ENCODE peak calls at places on chromosomes 4 and X, in nine cellular contexts. One of them, this sample, is unnamed. For H3K4me1, the result is how much of the 10 kb centered on the place peaks cover.

GRCh38 chrX:119190736-119191282 is 45.3 kb upstream of the PGRMC1 start:
- DNase-seq in mucosa of descending colon: no peak
- DNase-seq in tibial artery: no peak
- DNase-seq in HepG2: no peak
- DNase-seq in tibial nerve: no peak
- DNase-seq in psoas muscle: no peak
- DNase-seq in SJSA1: no peak
- DNase-seq in left ventricle myocardium inferior: no peak
- DNase-seq in CD4-positive, alpha-beta memory T cell: no peak
- DNase-seq in this sample: no peak

GRCh38 chr4:89619230-89619962 is 217.6 kb downstream of the SNCA start:
- DNase-seq in mucosa of descending colon: no peak
- DNase-seq in tibial artery: no peak
- DNase-seq in HepG2: no peak
- DNase-seq in tibial nerve: no peak
- DNase-seq in psoas muscle: no peak
- DNase-seq in SJSA1: no peak
- DNase-seq in left ventricle myocardium inferior: no peak
- DNase-seq in CD4-positive, alpha-beta memory T cell: no peak
- DNase-seq in this sample: no peak

GRCh38 chr4:43339435-43339834 is 446.9 kb downstream of the GRXCR1 start:
- DNase-seq in mucosa of descending colon: no peak
- DNase-seq in tibial artery: no peak
- DNase-seq in HepG2: no peak
- DNase-seq in tibial nerve: no peak
- DNase-seq in psoas muscle: no peak
- DNase-seq in SJSA1: no peak
- DNase-seq in left ventricle myocardium inferior: no peak
- DNase-seq in CD4-positive, alpha-beta memory T cell: no peak
- DNase-seq in this sample: no peak

GRCh38 chr4:77782102-77782835 is 36.9 kb downstream of the CNOT6L start:
- DNase-seq in mucosa of descending colon: no peak
- DNase-seq in tibial artery: no peak
- DNase-seq in HepG2: no peak
- DNase-seq in tibial nerve: no peak
- DNase-seq in psoas muscle: no peak
- DNase-seq in SJSA1: no peak
- DNase-seq in left ventricle myocardium inferior: no peak
- DNase-seq in CD4-positive, alpha-beta memory T cell: no peak
- DNase-seq in this sample: no peak

GRCh38 chrX:18961686-18962085 is 22.2 kb downstream of the PHKA2 start:
- DNase-seq in mucosa of descending colon: no peak
- DNase-seq in tibial artery: no peak
- DNase-seq in HepG2: no peak
- DNase-seq in tibial nerve: no peak
- DNase-seq in psoas muscle: no peak
- DNase-seq in SJSA1: no peak
- DNase-seq in left ventricle myocardium inferior: no peak
- DNase-seq in CD4-positive, alpha-beta memory T cell: no peak
- DNase-seq in this sample: no peak

GRCh38 chrX:8960809-8961413 is 73.0 kb downstream of the FAM9B start:
- DNase-seq in mucosa of descending colon: peak
- DNase-seq in tibial artery: no peak
- DNase-seq in HepG2: no peak
- DNase-seq in tibial nerve: no peak
- DNase-seq in psoas muscle: no peak
- DNase-seq in SJSA1: no peak
- DNase-seq in left ventricle myocardium inferior: no peak
- DNase-seq in CD4-positive, alpha-beta memory T cell: no peak
- DNase-seq in this sample: no peak

GRCh38 chrX:129717902-129718301 is 20.9 kb upstream of the XPNPEP2 start:
- DNase-seq in mucosa of descending colon: no peak
- DNase-seq in tibial artery: peak
- DNase-seq in HepG2: no peak
- DNase-seq in tibial nerve: no peak
- DNase-seq in psoas muscle: no peak
- DNase-seq in SJSA1: no peak
- DNase-seq in left ventricle myocardium inferior: no peak
- DNase-seq in CD4-positive, alpha-beta memory T cell: no peak
- DNase-seq in this sample: peak

GRCh38 chr4:109658871-109659410 is 44.3 kb downstream of the CASP6 start:
- DNase-seq in mucosa of descending colon: no peak
- DNase-seq in tibial artery: no peak
- DNase-seq in HepG2: no peak
- DNase-seq in tibial nerve: no peak
- DNase-seq in psoas muscle: no peak
- DNase-seq in SJSA1: no peak
- DNase-seq in left ventricle myocardium inferior: no peak
- DNase-seq in CD4-positive, alpha-beta memory T cell: no peak
- DNase-seq in this sample: no peak

GRCh38 chr4:1398686-1399507 is 7.3 kb downstream of the NKX1-1 start:
- DNase-seq in mucosa of descending colon: no peak
- DNase-seq in tibial artery: peak
- DNase-seq in HepG2: no peak
- DNase-seq in tibial nerve: peak
- DNase-seq in psoas muscle: peak
- DNase-seq in SJSA1: no peak
- DNase-seq in left ventricle myocardium inferior: no peak
- DNase-seq in CD4-positive, alpha-beta memory T cell: no peak
- DNase-seq in this sample: no peak

GRCh38 chr4:183790661-183791060 is 114.4 kb upstream of the STOX2 start:
- DNase-seq in mucosa of descending colon: no peak
- DNase-seq in tibial artery: no peak
- DNase-seq in HepG2: no peak
- DNase-seq in tibial nerve: no peak
- DNase-seq in psoas muscle: no peak
- DNase-seq in SJSA1: no peak
- DNase-seq in left ventricle myocardium inferior: no peak
- DNase-seq in CD4-positive, alpha-beta memory T cell: no peak
- DNase-seq in this sample: no peak

GRCh38 chr4:153464068-153464467 is 2.1 kb upstream of the TMEM131L start:
- DNase-seq in mucosa of descending colon: no peak
- DNase-seq in tibial artery: no peak
- DNase-seq in HepG2: no peak
- DNase-seq in tibial nerve: no peak
- DNase-seq in psoas muscle: no peak
- DNase-seq in SJSA1: no peak
- DNase-seq in left ventricle myocardium inferior: no peak
- DNase-seq in CD4-positive, alpha-beta memory T cell: no peak
- DNase-seq in this sample: no peak

GRCh38 chr4:41360214-41360910 is 103.6 kb downstream of the UCHL1 start:
- DNase-seq in mucosa of descending colon: peak
- DNase-seq in tibial artery: peak
- DNase-seq in HepG2: no peak
- DNase-seq in tibial nerve: peak
- DNase-seq in psoas muscle: peak
- DNase-seq in SJSA1: peak
- DNase-seq in left ventricle myocardium inferior: peak
- DNase-seq in CD4-positive, alpha-beta memory T cell: no peak
- DNase-seq in this sample: peak

GRCh38 chr4:156725257-156725656 is 246.3 kb downstream of the PDGFC start:
- DNase-seq in mucosa of descending colon: no peak
- DNase-seq in tibial artery: peak
- DNase-seq in HepG2: no peak
- DNase-seq in tibial nerve: no peak
- DNase-seq in psoas muscle: peak
- DNase-seq in SJSA1: no peak
- DNase-seq in left ventricle myocardium inferior: peak
- DNase-seq in CD4-positive, alpha-beta memory T cell: no peak
- DNase-seq in this sample: no peak

GRCh38 chrX:86002076-86002896 is 45.1 kb downstream of the CHM start:
- DNase-seq in mucosa of descending colon: peak
- DNase-seq in tibial artery: no peak
- DNase-seq in HepG2: peak
- DNase-seq in tibial nerve: no peak
- DNase-seq in psoas muscle: no peak
- DNase-seq in SJSA1: peak
- DNase-seq in left ventricle myocardium inferior: no peak
- DNase-seq in CD4-positive, alpha-beta memory T cell: no peak
- DNase-seq in this sample: no peak

GRCh38 chrX:109681475-109682081 is 51.5 kb downstream of the ACSL4 start:
- DNase-seq in mucosa of descending colon: no peak
- DNase-seq in tibial artery: no peak
- DNase-seq in HepG2: no peak
- DNase-seq in tibial nerve: no peak
- DNase-seq in psoas muscle: no peak
- DNase-seq in SJSA1: no peak
- DNase-seq in left ventricle myocardium inferior: no peak
- DNase-seq in CD4-positive, alpha-beta memory T cell: no peak
- DNase-seq in this sample: no peak

GRCh38 chr4:149120331-149121014 is 678.3 kb upstream of the NR3C2 start:
- DNase-seq in mucosa of descending colon: no peak
- DNase-seq in tibial artery: no peak
- DNase-seq in HepG2: no peak
- DNase-seq in tibial nerve: no peak
- DNase-seq in psoas muscle: no peak
- DNase-seq in SJSA1: no peak
- DNase-seq in left ventricle myocardium inferior: no peak
- DNase-seq in CD4-positive, alpha-beta memory T cell: no peak
- DNase-seq in this sample: no peak

GRCh38 chr4:112185740-112186670 is 40.8 kb downstream of the FAM241A start:
- DNase-seq in mucosa of descending colon: no peak
- DNase-seq in tibial artery: no peak
- DNase-seq in HepG2: no peak
- DNase-seq in tibial nerve: no peak
- DNase-seq in psoas muscle: no peak
- DNase-seq in SJSA1: no peak
- DNase-seq in left ventricle myocardium inferior: no peak
- DNase-seq in CD4-positive, alpha-beta memory T cell: no peak
- DNase-seq in this sample: no peak

GRCh38 chrX:71660562-71661416 is 6.6 kb upstream of the LOC101059915 start:
- DNase-seq in mucosa of descending colon: no peak
- DNase-seq in tibial artery: no peak
- DNase-seq in HepG2: no peak
- DNase-seq in tibial nerve: no peak
- DNase-seq in psoas muscle: no peak
- DNase-seq in SJSA1: no peak
- DNase-seq in left ventricle myocardium inferior: no peak
- DNase-seq in CD4-positive, alpha-beta memory T cell: no peak
- DNase-seq in this sample: no peak

GRCh38 chr4:103074039-103074438 is 2.5 kb downstream of the SLC9B2 start:
- DNase-seq in mucosa of descending colon: no peak
- DNase-seq in tibial artery: no peak
- DNase-seq in HepG2: no peak
- DNase-seq in tibial nerve: no peak
- DNase-seq in psoas muscle: no peak
- DNase-seq in SJSA1: no peak
- DNase-seq in left ventricle myocardium inferior: no peak
- DNase-seq in CD4-positive, alpha-beta memory T cell: no peak
- DNase-seq in this sample: no peak

GRCh38 chr4:7659429-7660175 is 224.9 kb upstream of the PSAPL1 start:
- DNase-seq in mucosa of descending colon: no peak
- DNase-seq in tibial artery: no peak
- DNase-seq in HepG2: no peak
- DNase-seq in tibial nerve: no peak
- DNase-seq in psoas muscle: peak
- DNase-seq in SJSA1: no peak
- DNase-seq in left ventricle myocardium inferior: no peak
- DNase-seq in CD4-positive, alpha-beta memory T cell: no peak
- DNase-seq in this sample: no peak

GRCh38 chr4:7660176-7660540 is 225.4 kb upstream of the PSAPL1 start:
- DNase-seq in mucosa of descending colon: no peak
- DNase-seq in tibial artery: no peak
- DNase-seq in HepG2: no peak
- DNase-seq in tibial nerve: no peak
- DNase-seq in psoas muscle: peak
- DNase-seq in SJSA1: no peak
- DNase-seq in left ventricle myocardium inferior: no peak
- DNase-seq in CD4-positive, alpha-beta memory T cell: no peak
- DNase-seq in this sample: no peak

GRCh38 chr4:7661846-7662506 is 227.2 kb upstream of the PSAPL1 start:
- DNase-seq in mucosa of descending colon: no peak
- DNase-seq in tibial artery: no peak
- DNase-seq in HepG2: no peak
- DNase-seq in tibial nerve: no peak
- DNase-seq in psoas muscle: peak
- DNase-seq in SJSA1: no peak
- DNase-seq in left ventricle myocardium inferior: no peak
- DNase-seq in CD4-positive, alpha-beta memory T cell: no peak
- DNase-seq in this sample: no peak

GRCh38 chr4:7661066-7661748 is 226.5 kb upstream of the PSAPL1 start:
- DNase-seq in mucosa of descending colon: no peak
- DNase-seq in tibial artery: no peak
- DNase-seq in HepG2: no peak
- DNase-seq in tibial nerve: no peak
- DNase-seq in psoas muscle: peak
- DNase-seq in SJSA1: no peak
- DNase-seq in left ventricle myocardium inferior: no peak
- DNase-seq in CD4-positive, alpha-beta memory T cell: no peak
- DNase-seq in this sample: no peak

GRCh38 chr4:7660640-7661039 is 225.9 kb upstream of the PSAPL1 start:
- DNase-seq in mucosa of descending colon: no peak
- DNase-seq in tibial artery: no peak
- DNase-seq in HepG2: no peak
- DNase-seq in tibial nerve: no peak
- DNase-seq in psoas muscle: peak
- DNase-seq in SJSA1: no peak
- DNase-seq in left ventricle myocardium inferior: no peak
- DNase-seq in CD4-positive, alpha-beta memory T cell: no peak
- DNase-seq in this sample: no peak
- H3K4me3 ChIP-seq in mucosa of descending colon: no peak
- H3K4me3 ChIP-seq in tibial artery: no peak
- H3K4me3 ChIP-seq in HepG2: no peak
- H3K4me3 ChIP-seq in tibial nerve: no peak
- H3K4me3 ChIP-seq in psoas muscle: no peak
- H3K4me3 ChIP-seq in SJSA1: no peak
- H3K4me3 ChIP-seq in left ventricle myocardium inferior: no peak
- H3K4me3 ChIP-seq in CD4-positive, alpha-beta memory T cell: no peak
- H3K4me3 ChIP-seq in this sample: no peak

GRCh38 chr4:99947190-99947578 is 766 bp upstream of the DNAJB14 start:
- DNase-seq in mucosa of descending colon: no peak
- DNase-seq in tibial artery: no peak
- DNase-seq in HepG2: no peak
- DNase-seq in tibial nerve: no peak
- DNase-seq in psoas muscle: no peak
- DNase-seq in SJSA1: no peak
- DNase-seq in left ventricle myocardium inferior: no peak
- DNase-seq in CD4-positive, alpha-beta memory T cell: no peak
- DNase-seq in this sample: no peak
- H3K4me1 ChIP-seq in mucosa of descending colon: under half
- H3K4me1 ChIP-seq in tibial artery: under half
- H3K4me1 ChIP-seq in HepG2: half or more
- H3K4me1 ChIP-seq in tibial nerve: under half
- H3K4me1 ChIP-seq in psoas muscle: under half
- H3K4me1 ChIP-seq in SJSA1: under half
- H3K4me1 ChIP-seq in left ventricle myocardium inferior: half or more
- H3K4me1 ChIP-seq in CD4-positive, alpha-beta memory T cell: half or more
- H3K4me1 ChIP-seq in this sample: under half

GRCh38 chr4:174523003-174523693 is 860 bp upstream of the HPGD start:
- DNase-seq in mucosa of descending colon: peak
- DNase-seq in tibial artery: no peak
- DNase-seq in HepG2: no peak
- DNase-seq in tibial nerve: no peak
- DNase-seq in psoas muscle: no peak
- DNase-seq in SJSA1: no peak
- DNase-seq in left ventricle myocardium inferior: no peak
- DNase-seq in CD4-positive, alpha-beta memory T cell: no peak
- DNase-seq in this sample: no peak
- H3K4me3 ChIP-seq in mucosa of descending colon: peak
- H3K4me3 ChIP-seq in tibial artery: peak
- H3K4me3 ChIP-seq in HepG2: peak
- H3K4me3 ChIP-seq in tibial nerve: peak
- H3K4me3 ChIP-seq in psoas muscle: peak
- H3K4me3 ChIP-seq in SJSA1: peak
- H3K4me3 ChIP-seq in left ventricle myocardium inferior: peak
- H3K4me3 ChIP-seq in CD4-positive, alpha-beta memory T cell: no peak
- H3K4me3 ChIP-seq in this sample: peak

GRCh38 chrX:10115082-10115481 is 41.7 kb upstream of the CLCN4 start:
- DNase-seq in mucosa of descending colon: no peak
- DNase-seq in tibial artery: no peak
- DNase-seq in HepG2: no peak
- DNase-seq in tibial nerve: no peak
- DNase-seq in psoas muscle: no peak
- DNase-seq in SJSA1: no peak
- DNase-seq in left ventricle myocardium inferior: no peak
- DNase-seq in CD4-positive, alpha-beta memory T cell: no peak
- DNase-seq in this sample: no peak
- H3K4me1 ChIP-seq in mucosa of descending colon: under half
- H3K4me1 ChIP-seq in tibial artery: under half
- H3K4me1 ChIP-seq in HepG2: under half
- H3K4me1 ChIP-seq in tibial nerve: under half
- H3K4me1 ChIP-seq in psoas muscle: under half
- H3K4me1 ChIP-seq in SJSA1: under half
- H3K4me1 ChIP-seq in left ventricle myocardium inferior: under half
- H3K4me1 ChIP-seq in CD4-positive, alpha-beta memory T cell: under half
- H3K4me1 ChIP-seq in this sample: under half